ENCODE peak calls at places on chromosome 16, in six cellular contexts. M, D, B, A, E and T are unnamed samples. For H3K9me2 and H3K4me1, the result is how much of the 10 kb centered on the place peaks cover.

GRCh38 chr16:78375055-78375679 is 275.7 kb downstream of the WWOX start:
- DNase-seq in E (no peak), B (no peak), M (no peak), A (no peak), D (no peak), T (no peak)

GRCh38 chr16:82763371-82763770 is 136.6 kb downstream of the CDH13 start:
- DNase-seq in D (no peak), M (no peak), E (no peak), A (no peak), B (no peak), T (no peak)

GRCh38 chr16:84454611-84455010 is 49.8 kb downstream of the MEAK7 start:
- DNase-seq in D (no peak), E (no peak), M (no peak), B (no peak), A (no peak), T (no peak)

GRCh38 chr16:8972843-8973586 is 9.3 kb upstream of the USP7 start:
- DNase-seq in M (no peak), D (no peak), A (no peak), E (no peak), B (peak), T (no peak)

GRCh38 chr16:10827691-10828341 is 9.2 kb upstream of the TVP23A start:
- DNase-seq in M (no peak), A (no peak), B (peak), D (peak), E (no peak), T (peak)

GRCh38 chr16:56279132-56279531 is 87.8 kb downstream of the GNAO1 start:
- DNase-seq in E (no peak), B (no peak), M (peak), A (no peak), D (peak), T (peak)

GRCh38 chr16:1752853-1753252 is 18.5 kb downstream of the NME3 start:
- DNase-seq in E (no peak), A (no peak), M (no peak), D (no peak), B (no peak), T (no peak)

GRCh38 chr16:66107661-66108060 is 258.8 kb upstream of the CDH5 start:
- DNase-seq in E (no peak), M (no peak), D (peak), A (no peak), B (peak), T (no peak)

GRCh38 chr16:86578056-86578455 is 293 bp upstream of the FOXL1 start:
- DNase-seq in M (no peak), E (no peak), A (no peak), D (no peak), B (peak), T (peak)

GRCh38 chr16:48949636-48950035 is 332.0 kb downstream of the CBLN1 start:
- DNase-seq in B (no peak), D (peak), E (no peak), A (no peak), M (no peak), T (no peak)

GRCh38 chr16:10965440-10966039 is 21.2 kb downstream of the CLEC16A start:
- DNase-seq in B (no peak), M (no peak), E (no peak), D (no peak), A (no peak), T (no peak)

GRCh38 chr16:11639925-11640899 is 28.0 kb upstream of the SNN start:
- DNase-seq in A (peak), D (peak), B (peak), E (peak), M (peak), T (peak)

GRCh38 chr16:23874613-23875294 is 39.0 kb downstream of the PRKCB start:
- DNase-seq in D (no peak), E (no peak), A (no peak), M (no peak), B (peak), T (no peak)

GRCh38 chr16:11224096-11224893 is 31.7 kb downstream of the SOCS1 start:
- DNase-seq in E (peak), M (no peak), D (no peak), B (no peak), A (no peak), T (no peak)

GRCh38 chr16:74485916-74486315 is 64.6 kb upstream of the CLEC18B start:
- DNase-seq in A (peak), M (no peak), D (peak), B (no peak), E (no peak), T (no peak)

GRCh38 chr16:83044589-83044988 is 417.8 kb downstream of the CDH13 start:
- DNase-seq in A (no peak), D (no peak), E (peak), B (no peak), M (no peak), T (no peak)

GRCh38 chr16:67517661-67518423 is 10.8 kb upstream of the RIPOR1 start:
- DNase-seq in E (no peak), D (no peak), M (no peak), A (no peak), B (no peak), T (no peak)

GRCh38 chr16:57984443-57985203 is 13.7 kb upstream of the CNGB1 start:
- DNase-seq in A (no peak), D (no peak), M (peak), B (peak), E (peak), T (peak)

GRCh38 chr16:51276335-51276734 is 125.3 kb upstream of the SALL1 start:
- DNase-seq in M (no peak), E (no peak), B (peak), A (no peak), D (no peak), T (no peak)

GRCh38 chr16:54938351-54939346 is 8.0 kb downstream of the IRX5 start:
- DNase-seq in D (no peak), B (peak), E (peak), A (no peak), M (no peak), T (no peak)

GRCh38 chr16:10935491-10935890 is 6.8 kb downstream of the DEXI start:
- DNase-seq in A (no peak), E (no peak), B (no peak), D (no peak), M (no peak), T (no peak)

GRCh38 chr16:65176603-65177002 is 54.7 kb upstream of the CDH11 start:
- DNase-seq in E (no peak), M (no peak), D (no peak), A (no peak), B (peak), T (no peak)

GRCh38 chr16:22029632-22030031 is 21.7 kb downstream of the MOSMO start:
- DNase-seq in M (no peak), D (no peak), A (no peak), E (no peak), B (no peak), T (no peak)

GRCh38 chr16:2022723-2023097 is 3.1 kb downstream of the NPW start:
- DNase-seq in E (peak), B (no peak), A (no peak), D (peak), M (peak), T (peak)

GRCh38 chr16:72560617-72561016 is 388.7 kb upstream of the PMFBP1 start:
- DNase-seq in A (no peak), D (no peak), B (no peak), E (no peak), M (no peak), T (peak)

GRCh38 chr16:23434380-23434779 is 18.6 kb downstream of the COG7 start:
- DNase-seq in E (peak), A (peak), D (peak), M (peak), B (peak), T (peak)

GRCh38 chr16:81511371-81511770 is 66.8 kb downstream of the CMIP start:
- DNase-seq in A (peak), M (no peak), D (peak), B (peak), E (no peak), T (no peak)

GRCh38 chr16:8655184-8655717 is 19.2 kb upstream of the ABAT start:
- DNase-seq in E (peak), D (no peak), M (no peak), B (peak), A (no peak), T (peak)

GRCh38 chr16:424623-425081 is 797 bp upstream of the RAB11FIP3 start:
- DNase-seq in E (no peak), M (peak), A (no peak), B (peak), D (peak), T (no peak)

GRCh38 chr16:426115-426905 is 861 bp downstream of the RAB11FIP3 start:
- DNase-seq in D (no peak), B (peak), A (no peak), E (peak), M (peak), T (peak)

GRCh38 chr16:424033-424622 is 1.3 kb upstream of the RAB11FIP3 start:
- DNase-seq in D (peak), E (no peak), A (no peak), M (peak), B (peak), T (peak)

GRCh38 chr16:425740-426114 is 278 bp downstream of the RAB11FIP3 start:
- DNase-seq in E (peak), B (peak), A (no peak), M (no peak), D (no peak), T (peak)

GRCh38 chr16:425082-425718 is at the start of gene RAB11FIP3:
- DNase-seq in B (peak), E (peak), D (peak), A (peak), M (peak), T (peak)
- TF ChIP-seq EZH2 in B (no peak), E (no peak), D (no peak), A (no peak), M (no peak), T (no peak)

DNA sequence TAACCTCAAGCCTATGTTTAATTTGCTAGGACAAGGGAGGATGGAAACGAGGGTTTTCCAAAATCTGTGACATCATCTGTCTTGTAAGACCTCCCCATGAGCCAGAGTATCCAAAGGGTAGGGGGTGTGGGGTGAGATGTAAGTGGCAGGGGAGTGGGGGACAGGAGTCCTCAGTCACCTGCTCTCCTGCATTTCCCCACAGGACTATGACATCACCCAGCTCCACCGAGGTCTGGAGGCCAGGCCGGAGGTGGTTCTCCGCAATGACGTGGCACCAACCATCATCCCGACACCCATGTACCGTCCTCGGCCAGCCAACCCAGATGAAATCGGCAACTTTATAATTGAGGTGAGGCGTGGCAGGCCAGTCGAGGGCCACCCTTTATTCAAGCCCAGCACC is 41.5 kb upstream of the CDH1 start:
- DNase-seq in B (no peak), D (no peak), M (no peak), E (no peak), A (no peak), T (no peak)
- H3K9me2 ChIP-seq in B (under half), D (under half), M (under half), E (under half), A (under half), T (under half)

DNA sequence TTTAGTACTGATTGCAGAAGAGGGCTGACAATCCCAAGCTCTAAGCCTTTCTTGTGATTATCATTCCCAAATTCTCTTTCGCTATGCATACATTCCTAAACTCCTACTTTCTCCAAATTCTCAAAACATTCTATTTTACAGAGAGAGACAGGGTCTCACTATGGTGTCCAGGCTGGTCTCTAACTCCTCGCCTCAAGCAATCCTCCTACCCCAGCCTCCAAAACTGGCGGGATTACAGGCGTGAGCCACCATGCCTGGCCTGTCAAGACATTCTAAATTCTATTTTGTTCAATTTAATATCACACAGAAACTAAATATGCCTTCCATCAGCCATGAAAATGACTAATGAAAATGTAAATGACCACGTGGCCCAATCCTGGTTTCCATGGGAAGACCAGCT is 39.8 kb downstream of the ANKRD11 start:
- DNase-seq in M (no peak), E (no peak), B (no peak), D (no peak), A (no peak), T (no peak)
- H3K4me1 ChIP-seq in M (under half), E (under half), B (under half), D (under half), A (under half), T (under half)

GRCh38 chr16:28063047-28063521 is 430 bp downstream of the GSG1L start:
- DNase-seq in E (peak), M (no peak), A (no peak), B (peak), D (no peak), T (peak)

GRCh38 chr16:28061702-28062101 is 1.8 kb downstream of the GSG1L start:
- DNase-seq in E (no peak), M (no peak), A (no peak), B (no peak), D (no peak), T (no peak)

GRCh38 chr16:28064150-28064549 is 636 bp upstream of the GSG1L start:
- DNase-seq in E (no peak), B (no peak), D (no peak), M (no peak), A (no peak), T (no peak)

GRCh38 chr16:28063611-28064061 is at the start of gene GSG1L:
- DNase-seq in A (no peak), B (peak), D (no peak), M (no peak), E (no peak), T (peak)

DNA sequence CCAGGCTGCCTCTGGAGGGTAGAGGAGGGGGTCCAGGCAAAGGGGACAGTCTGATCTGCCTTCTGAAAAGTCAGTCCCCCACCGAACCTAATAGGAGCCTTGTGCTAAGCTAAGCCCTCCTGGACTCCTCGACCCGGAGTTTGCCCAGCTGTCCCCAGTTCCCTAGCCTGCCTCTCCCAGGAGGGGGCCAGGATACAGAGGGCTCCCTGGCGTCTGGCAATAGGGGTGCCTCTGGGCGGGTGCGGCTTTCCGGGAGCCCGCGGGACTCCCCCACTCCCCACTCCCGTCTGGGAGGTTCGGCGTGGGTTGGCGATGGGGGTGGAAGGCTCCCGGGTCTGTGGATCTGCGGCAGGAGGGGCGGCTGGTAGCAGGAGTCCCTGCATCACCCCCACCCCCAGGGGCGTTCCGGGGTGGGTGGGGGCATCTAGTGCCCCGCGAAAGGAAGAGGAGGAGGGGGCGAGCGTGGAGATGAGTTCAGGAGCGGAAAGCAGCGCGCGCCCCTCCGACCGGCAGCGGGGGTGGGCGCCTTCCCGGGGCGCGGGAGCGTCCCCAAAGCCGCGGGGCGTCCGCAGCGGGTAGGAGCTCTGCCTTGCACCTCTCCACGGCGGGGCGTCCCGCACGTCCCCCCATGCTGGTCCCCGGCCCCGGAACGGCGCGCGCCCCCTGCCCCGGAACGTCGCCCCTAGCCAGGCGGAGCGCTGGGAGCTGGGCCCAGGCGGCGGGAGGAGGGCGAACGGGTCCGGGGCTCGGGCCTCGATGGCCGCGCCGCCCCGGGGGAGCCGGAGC is 1.1 kb downstream of the GSG1L start:
- DNase-seq in E (no peak), B (no peak), D (no peak), M (no peak), A (no peak), T (no peak)
- TF ChIP-seq EZH2 in E (peak), B (no peak), D (no peak), M (no peak), A (no peak), T (peak)

GRCh38 chr16:29767062-29767461 is 11.0 kb upstream of the ZG16 start:
- DNase-seq in M (no peak), D (no peak), E (no peak), A (no peak), B (no peak), T (no peak)

GRCh38 chr16:29761882-29762281 is 16.1 kb upstream of the C16orf54 start:
- DNase-seq in M (no peak), E (no peak), A (no peak), D (no peak), B (no peak), T (no peak)

GRCh38 chr16:29765167-29766032 is 12.7 kb upstream of the ZG16 start:
- DNase-seq in A (peak), E (no peak), D (peak), M (peak), B (no peak), T (peak)

GRCh38 chr16:29760567-29761279 is 14.9 kb upstream of the C16orf54 start:
- DNase-seq in E (no peak), D (no peak), B (no peak), A (no peak), M (no peak), T (peak)

DNA sequence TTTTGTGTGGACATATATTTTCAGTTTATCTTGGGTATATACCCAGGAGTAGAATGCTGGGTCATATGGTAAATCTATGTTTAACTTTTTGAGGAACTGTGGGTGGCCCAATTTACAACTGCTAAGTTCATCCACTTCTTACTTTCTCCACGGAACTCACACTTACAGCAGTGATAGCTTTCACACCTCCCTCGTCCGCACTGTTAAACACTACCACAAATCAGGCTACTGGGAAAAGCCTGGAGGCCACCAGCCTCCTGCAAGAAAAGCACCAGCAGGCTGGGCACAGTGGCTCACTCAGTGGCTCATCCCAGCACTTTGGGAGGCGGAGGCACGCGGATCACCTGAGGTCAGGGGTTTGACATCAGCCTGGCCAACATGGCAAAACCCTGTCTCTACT is 14.7 kb upstream of the ZG16 start:
- DNase-seq in E (no peak), A (no peak), B (no peak), D (no peak), M (no peak), T (no peak)
- H3K9me2 ChIP-seq in E (under half), A (under half), B (under half), D (under half), M (under half), T (under half)